ENCODE peak calls at places on chromosome 9, in nine cellular contexts. N is nephron progenitor cell, L is right atrium auricular region, W is tibial nerve, A is cardiac fibroblast, P is sigmoid colon, G is AG09309, D is endothelial cell, R is activated B cell treated with CpG ODN at 0.5 μM for 24 hours. B is an unnamed sample.

GRCh38 chr9:76817489-76817888 is 53.3 kb downstream of the PCA3 start:
- DNase-seq in N (no peak), L (no peak), W (no peak), A (peak; percentile 87), P (no peak), G (peak; percentile 11), D (no peak), R (no peak), B (peak; percentile 80)

GRCh38 chr9:33469891-33470290 is 3.8 kb downstream of the NOL6 start:
- DNase-seq in N (no peak), L (no peak), W (no peak), A (no peak), P (peak; percentile 40), G (no peak), D (no peak), R (no peak), B (no peak)

GRCh38 chr9:136361757-136362449 is 1.6 kb downstream of the DNLZ start:
- DNase-seq in N (no peak), L (no peak), W (peak; percentile 30), A (no peak), P (peak; percentile 87), G (no peak), D (no peak), R (no peak), B (no peak)

GRCh38 chr9:122402403-122403268 is 31.8 kb downstream of the PTGS1 start:
- DNase-seq in N (no peak), L (no peak), W (no peak), A (peak; percentile 99), P (no peak), G (peak; percentile 96), D (no peak), R (no peak), B (peak; percentile 88)

GRCh38 chr9:117430813-117431212 is 16.0 kb upstream of the ASTN2 start:
- DNase-seq in N (no peak), L (no peak), W (no peak), A (no peak), P (no peak), G (no peak), D (no peak), R (no peak), B (no peak)

GRCh38 chr9:78601957-78602565 is 305.1 kb downstream of the PSAT1 start:
- DNase-seq in N (peak; percentile 44), L (no peak), W (peak; percentile 20), A (peak; percentile 73), P (no peak), G (no peak), D (peak; percentile 55), R (no peak), B (peak; percentile 67)

GRCh38 chr9:34654317-34655083 is 2.5 kb downstream of the IL11RA start:
- DNase-seq in N (no peak), L (peak; percentile 74), W (peak; percentile 65), A (no peak), P (peak; percentile 95), G (peak; percentile 47), D (no peak), R (no peak), B (no peak)

GRCh38 chr9:2411459-2412215 is 209.9 kb upstream of the VLDLR start:
- DNase-seq in N (no peak), L (no peak), W (no peak), A (peak; percentile 40), P (no peak), G (peak; percentile 33), D (no peak), R (no peak), B (no peak)

GRCh38 chr9:135448570-135449180 is 30.9 kb upstream of the PPP1R26 start:
- DNase-seq in N (no peak), L (no peak), W (no peak), A (peak; percentile 18), P (no peak), G (no peak), D (no peak), R (no peak), B (no peak)

GRCh38 chr9:124105266-124105665 is 93.7 kb downstream of the LHX2 start:
- DNase-seq in N (no peak), L (no peak), W (no peak), A (no peak), P (no peak), G (no peak), D (no peak), R (no peak), B (no peak)

GRCh38 chr9:136121801-136122200 is 3.1 kb upstream of the TMEM250 start:
- DNase-seq in N (no peak), L (no peak), W (no peak), A (no peak), P (no peak), G (no peak), D (no peak), R (no peak), B (no peak)

GRCh38 chr9:93908591-93909241 is 46.4 kb downstream of the BARX1 start:
- DNase-seq in N (no peak), L (no peak), W (no peak), A (no peak), P (no peak), G (no peak), D (no peak), R (no peak), B (no peak)

GRCh38 chr9:72280913-72281500 is 84.0 kb downstream of the ZFAND5 start:
- DNase-seq in N (peak; percentile 77), L (peak; percentile 67), W (peak; percentile 61), A (peak; percentile 74), P (peak; percentile 86), G (no peak), D (peak; percentile 72), R (peak; percentile 27), B (peak; percentile 73)

GRCh38 chr9:11086561-11086960 is 473.8 kb upstream of the PTPRD start:
- DNase-seq in N (no peak), L (no peak), W (no peak), A (peak; percentile 8), P (no peak), G (no peak), D (no peak), R (no peak), B (peak; percentile 7)

GRCh38 chr9:68685770-68686169 is 19.3 kb upstream of the PIP5K1B start:
- DNase-seq in N (no peak), L (no peak), W (no peak), A (no peak), P (no peak), G (no peak), D (peak; percentile 33), R (peak; percentile 27), B (peak; percentile 38)

GRCh38 chr9:74357577-74357976 is 139.6 kb upstream of the RORB start:
- DNase-seq in N (no peak), L (no peak), W (no peak), A (no peak), P (no peak), G (no peak), D (no peak), R (no peak), B (no peak)

GRCh38 chr9:114271556-114272510 is 51.1 kb upstream of the ORM1 start:
- DNase-seq in N (peak; percentile 35), L (no peak), W (peak; percentile 58), A (peak; percentile 49), P (peak; percentile 75), G (no peak), D (peak; percentile 63), R (no peak), B (peak; percentile 43)
- TF ChIP-seq CTCF in N (no peak), L (peak; percentile 70), W (peak; percentile 64), A (peak; percentile 35), P (peak; percentile 57), G (peak; percentile 35), D (peak; percentile 67), R (no peak), B (no peak)

GRCh38 chr9:7258688-7259396 is 501.1 kb downstream of the KDM4C start:
- DNase-seq in N (no peak), L (no peak), W (no peak), A (no peak), P (no peak), G (no peak), D (no peak), R (no peak), B (no peak)

DNA sequence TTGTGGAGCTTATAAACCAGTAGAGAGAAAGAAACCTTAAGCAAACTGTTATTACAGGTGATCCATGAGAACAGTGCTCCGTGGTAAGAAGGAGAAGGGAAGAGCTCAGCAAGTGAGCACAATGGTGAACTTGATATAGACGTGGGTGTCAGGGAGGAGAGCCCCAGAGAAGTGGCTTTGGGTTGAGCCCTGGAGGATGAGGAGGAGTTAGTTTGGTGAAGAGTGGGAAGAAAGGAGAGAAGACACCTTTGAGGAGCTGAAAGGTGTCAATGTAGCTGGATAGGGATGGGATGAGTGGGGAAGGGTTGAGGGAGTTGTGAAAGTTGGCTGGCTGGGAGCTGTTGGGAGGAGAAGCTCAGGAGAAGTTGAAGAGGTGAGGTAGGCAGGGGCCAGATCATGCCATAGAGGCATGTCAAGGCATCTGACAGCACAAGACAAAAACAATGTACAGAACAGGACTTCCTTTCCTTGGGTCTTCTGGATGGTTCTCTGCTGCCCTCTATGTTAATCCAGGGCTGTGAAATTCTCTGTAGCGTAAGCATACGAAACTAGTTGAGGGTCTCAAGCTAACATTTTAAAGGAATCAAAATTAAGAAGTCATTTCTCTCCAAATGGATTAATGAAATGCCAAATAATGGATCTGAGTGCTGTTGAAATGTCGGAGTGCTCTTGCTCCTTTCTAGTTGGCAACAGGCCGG is 501.9 kb downstream of the KDM4C start:
- DNase-seq in N (no peak), L (no peak), W (no peak), A (no peak), P (no peak), G (no peak), D (no peak), R (no peak), B (peak; percentile 8)
- TF ChIP-seq CTCF in N (no peak), L (peak; percentile 45), W (no peak), A (peak; percentile 5), P (no peak), G (no peak), D (no peak), R (no peak), B (no peak)

DNA sequence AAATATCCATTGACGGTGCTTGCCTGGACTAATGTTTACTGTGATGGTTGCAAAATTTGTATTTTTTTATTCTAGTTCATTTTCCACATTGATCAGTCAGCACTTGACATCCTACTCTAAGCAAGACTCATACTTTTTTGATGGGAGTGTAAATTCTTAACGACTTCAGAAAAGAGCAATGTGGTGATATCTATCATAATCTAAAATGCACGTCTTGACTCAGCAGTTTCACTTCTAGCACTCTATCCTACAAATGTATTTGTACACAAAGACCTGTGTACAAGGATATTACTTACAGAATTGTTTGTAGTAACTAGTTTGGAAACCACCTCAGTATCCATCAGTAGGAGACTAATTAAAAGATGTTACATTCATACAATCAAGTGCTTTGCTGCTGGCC is 24.0 kb downstream of the NAA35 start:
- DNase-seq in N (no peak), L (no peak), W (no peak), A (no peak), P (no peak), G (no peak), D (no peak), R (no peak), B (no peak)
- TF ChIP-seq CTCF in N (no peak), L (no peak), W (no peak), A (no peak), P (no peak), G (no peak), D (no peak), R (no peak), B (no peak)

DNA sequence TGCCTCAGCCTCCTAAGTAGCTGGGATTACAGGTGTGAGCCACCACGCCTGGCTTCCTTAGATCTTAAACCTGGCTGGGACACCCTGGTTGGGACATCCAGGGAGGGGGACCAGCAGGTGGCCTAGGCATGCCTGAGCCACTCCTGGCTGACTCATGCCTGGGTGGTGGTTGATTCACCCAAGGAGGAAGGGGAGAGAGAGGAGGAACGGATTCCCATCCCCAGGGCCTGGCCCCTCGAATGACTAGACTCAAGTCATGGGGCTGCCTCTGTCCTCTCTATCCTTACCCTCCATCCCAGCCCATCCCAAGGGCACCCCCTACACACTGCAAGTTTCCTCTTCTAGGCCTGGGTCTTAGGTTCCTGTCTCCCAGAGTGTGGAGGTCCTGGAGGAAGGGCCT is 12.7 kb downstream of the EEIG1 start:
- DNase-seq in N (no peak), L (no peak), W (no peak), A (peak; percentile 75), P (peak; percentile 70), G (no peak), D (no peak), R (no peak), B (peak; percentile 82)
- TF ChIP-seq CTCF in N (no peak), L (no peak), W (no peak), A (peak; percentile 15), P (no peak), G (no peak), D (no peak), R (no peak), B (no peak)

B was measured in MCF 10A.